ENCODE peak calls at places on chromosomes 1 and 21, in six cellular contexts. F is endothelial cell of umbilical vein; I is stimulated activated CD8-positive, alpha-beta memory T cell treated with anti-CD3 and anti-CD28 coated beads, Interleukin-15, amount 100 ng/mL, for 4 hours; J is NCI-H774; N is HS-5; X is T-helper 9 cell. S is an unnamed sample.

GRCh38 chr1:181104042-181104789 is 15.7 kb downstream of the IER5 start:
- DNase-seq in F (no peak), N (no peak), X (no peak), J (no peak), I (no peak), S (no peak)

GRCh38 chr1:184940226-184940625 is 34.1 kb downstream of the NIBAN1 start:
- DNase-seq in F (no peak), N (no peak), X (no peak), J (no peak), I (no peak), S (no peak)

GRCh38 chr1:67126111-67126746 is 8.5 kb downstream of the C1orf141 start:
- DNase-seq in J (no peak), I (no peak), X (no peak), F (peak), N (no peak), S (no peak)

GRCh38 chr21:33949516-33950424 is 34.2 kb upstream of the ATP5PO start:
- DNase-seq in X (no peak), J (no peak), F (no peak), I (peak), N (no peak), S (no peak)

GRCh38 chr1:39085174-39085573 is 59.0 kb downstream of the NDUFS5 start:
- DNase-seq in I (no peak), N (no peak), X (no peak), J (no peak), F (no peak), S (no peak)

GRCh38 chr1:103108525-103109150 is 316 bp upstream of the COL11A1 start:
- DNase-seq in F (no peak), N (no peak), J (peak), X (no peak), I (no peak), S (no peak)

GRCh38 chr21:27812279-27812678 is 845.4 kb upstream of the ADAMTS5 start:
- DNase-seq in I (no peak), N (no peak), F (no peak), X (no peak), J (no peak), S (no peak)

GRCh38 chr1:33974147-33974546 is 110.3 kb downstream of the HMGB4 start:
- DNase-seq in J (peak), I (no peak), N (no peak), X (no peak), F (no peak), S (no peak)

GRCh38 chr1:47914952-47915676 is 82.1 kb downstream of the TRABD2B start:
- DNase-seq in F (no peak), J (no peak), X (no peak), N (no peak), I (no peak), S (no peak)

GRCh38 chr1:35810096-35810860 is 2.5 kb downstream of the AGO4 start:
- DNase-seq in F (no peak), J (no peak), X (no peak), I (no peak), N (no peak), S (no peak)

GRCh38 chr1:60935599-60935990 is 146.8 kb upstream of the NFIA start:
- DNase-seq in X (no peak), I (no peak), N (no peak), J (no peak), F (no peak), S (no peak)

GRCh38 chr1:29624747-29625420 is 388.6 kb downstream of the PTPRU start:
- DNase-seq in I (no peak), X (no peak), N (no peak), J (no peak), F (no peak), S (no peak)

GRCh38 chr1:30764396-30764795 is 6.8 kb upstream of the LAPTM5 start:
- DNase-seq in F (no peak), J (no peak), X (no peak), N (no peak), I (no peak), S (no peak)

GRCh38 chr1:180842890-180843289 is 69.8 kb upstream of the KIAA1614 start:
- DNase-seq in X (no peak), I (no peak), F (no peak), J (no peak), N (no peak), S (no peak)

GRCh38 chr1:204041232-204041767 is 31.6 kb upstream of the SOX13 start:
- DNase-seq in F (no peak), X (no peak), N (no peak), J (no peak), I (no peak), S (no peak)

GRCh38 chr1:22089134-22089571 is 36.6 kb downstream of the CDC42 start:
- DNase-seq in X (no peak), F (no peak), I (no peak), N (no peak), J (no peak), S (no peak)

GRCh38 chr1:24381256-24381655 is 32.3 kb downstream of the STPG1 start:
- DNase-seq in I (no peak), N (no peak), X (no peak), F (no peak), J (no peak), S (no peak)

GRCh38 chr1:22371408-22371807 is 80.2 kb upstream of the ZBTB40 start:
- DNase-seq in I (no peak), X (no peak), J (no peak), N (no peak), F (no peak), S (no peak)

GRCh38 chr1:230301322-230301721 is 124.8 kb downstream of the PGBD5 start:
- DNase-seq in F (no peak), X (no peak), J (no peak), I (no peak), N (no peak), S (no peak)